ENCODE peak calls at places on chromosomes 5 and 9, in seven cellular contexts. T is AG10803, V is heart left ventricle, G is mucosa of descending colon, A is colonic mucosa, H is HCT116, E is AG09309. O is an unnamed sample.
A peak's percentile ranks its signal among the peaks of the same experiment; 100 is the strongest.

GRCh38 chr5:59193616-59194319 is 610.9 kb downstream of the RAB3C start:
- DNase-seq in T (peak; percentile 91), V (peak; percentile 86), G (no peak), A (no peak), H (no peak), E (peak; percentile 96), O (peak; percentile 100)

GRCh38 chr5:90571147-90571773 is 12.7 kb downstream of the ADGRV1 start:
- DNase-seq in T (no peak), V (no peak), G (no peak), A (no peak), H (no peak), E (no peak), O (no peak)

GRCh38 chr5:161614342-161614741 is 67.8 kb upstream of the GABRB2 start:
- DNase-seq in T (no peak), V (no peak), G (no peak), A (no peak), H (no peak), E (no peak), O (no peak)

GRCh38 chr9:103410059-103410458 is 414.9 kb downstream of the CYLC2 start:
- DNase-seq in T (no peak), V (no peak), G (no peak), A (no peak), H (no peak), E (no peak), O (no peak)

GRCh38 chr5:77640577-77641396 is 2.3 kb upstream of the OTP start:
- DNase-seq in T (no peak), V (no peak), G (no peak), A (no peak), H (no peak), E (no peak), O (no peak)

GRCh38 chr5:7434937-7435336 is 39.0 kb downstream of the ADCY2 start:
- DNase-seq in T (no peak), V (no peak), G (no peak), A (no peak), H (no peak), E (no peak), O (no peak)

GRCh38 chr5:138544171-138545134 is 1.4 kb upstream of the ETF1 start:
- DNase-seq in T (peak; percentile 29), V (no peak), G (peak; percentile 23), A (peak; percentile 27), H (no peak), E (peak; percentile 20), O (peak; percentile 53)

GRCh38 chr5:137858223-137858916 is 9.3 kb upstream of the MYOT start:
- DNase-seq in T (peak; percentile 31), V (no peak), G (peak; percentile 3), A (no peak), H (no peak), E (no peak), O (peak; percentile 9)

GRCh38 chr9:114317665-114318357 is 5.1 kb upstream of the ORM1 start:
- DNase-seq in T (peak; percentile 94), V (no peak), G (no peak), A (no peak), H (no peak), E (peak; percentile 83), O (peak; percentile 34)

GRCh38 chr5:67855523-67855922 is 360.0 kb upstream of the PIK3R1 start:
- DNase-seq in T (no peak), V (no peak), G (no peak), A (no peak), H (no peak), E (no peak), O (no peak)

GRCh38 chr9:125466356-125466855 is 204.8 kb downstream of the GAPVD1 start:
- DNase-seq in T (no peak), V (no peak), G (no peak), A (no peak), H (no peak), E (no peak), O (no peak)

GRCh38 chr9:85258823-85259370 is 482.9 kb downstream of the AGTPBP1 start:
- DNase-seq in T (peak; percentile 70), V (peak; percentile 40), G (peak; percentile 52), A (peak; percentile 50), H (peak; percentile 63), E (peak; percentile 59), O (peak; percentile 84)

GRCh38 chr9:132742821-132743311 is 72.6 kb downstream of the GTF3C4 start:
- DNase-seq in T (no peak), V (no peak), G (no peak), A (no peak), H (no peak), E (no peak), O (no peak)

DNA sequence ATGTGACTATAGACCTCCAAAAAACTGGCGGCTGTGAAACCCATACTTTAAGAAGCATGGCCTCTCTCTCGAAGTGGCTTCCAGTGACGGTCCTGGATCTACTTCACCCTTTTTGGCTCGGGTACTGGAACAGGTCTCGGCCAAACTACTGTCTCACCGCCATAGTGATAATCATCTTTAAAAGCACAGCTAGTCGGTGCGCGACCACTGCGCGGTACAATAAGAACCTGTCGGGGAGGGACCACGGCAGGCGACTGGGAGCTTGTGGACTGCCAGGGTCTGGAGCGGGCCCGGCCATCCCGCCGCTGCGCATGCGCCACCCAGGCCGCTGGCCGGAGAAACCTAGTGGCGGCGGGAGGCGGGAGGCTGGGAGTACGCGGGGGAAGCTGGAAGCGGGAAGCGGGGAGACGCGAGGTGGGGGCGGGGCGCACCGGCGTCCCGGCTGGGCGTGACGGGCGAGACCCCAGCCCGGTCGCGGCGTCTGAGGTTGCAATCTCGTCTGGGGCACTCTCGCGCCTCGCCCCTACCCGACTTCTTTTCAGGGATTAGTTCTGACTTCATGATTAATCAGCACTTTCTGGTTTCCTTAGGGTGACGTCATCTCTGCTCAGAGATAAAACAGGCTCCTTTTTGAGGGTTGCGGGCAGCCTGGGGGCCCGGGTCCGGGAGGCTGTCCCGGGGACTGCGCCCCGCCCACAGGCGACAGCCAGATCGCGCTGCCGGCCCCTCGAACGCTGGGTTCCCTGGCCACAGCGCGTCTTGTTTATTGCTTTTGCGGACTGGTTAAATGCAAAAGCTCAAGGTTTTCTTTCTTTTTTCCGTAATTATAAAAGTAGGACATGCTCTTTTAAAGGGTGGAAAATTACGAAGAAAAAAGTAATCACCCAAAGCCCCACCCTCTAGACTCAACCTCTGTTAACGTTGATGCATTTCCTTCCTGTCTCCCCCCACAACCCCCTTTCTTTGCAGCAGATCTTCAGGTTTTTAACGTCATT is 266.8 kb downstream of the CWC27 start:
- DNase-seq in T (peak; percentile 87), V (peak; percentile 93), G (peak; percentile 83), A (peak; percentile 87), H (peak; percentile 69), E (peak; percentile 74), O (peak; percentile 91)
- TF ChIP-seq CTCF in T (no peak), V (peak; percentile 33), G (no peak), A (no peak), H (no peak), E (no peak), O (no peak)

DNA sequence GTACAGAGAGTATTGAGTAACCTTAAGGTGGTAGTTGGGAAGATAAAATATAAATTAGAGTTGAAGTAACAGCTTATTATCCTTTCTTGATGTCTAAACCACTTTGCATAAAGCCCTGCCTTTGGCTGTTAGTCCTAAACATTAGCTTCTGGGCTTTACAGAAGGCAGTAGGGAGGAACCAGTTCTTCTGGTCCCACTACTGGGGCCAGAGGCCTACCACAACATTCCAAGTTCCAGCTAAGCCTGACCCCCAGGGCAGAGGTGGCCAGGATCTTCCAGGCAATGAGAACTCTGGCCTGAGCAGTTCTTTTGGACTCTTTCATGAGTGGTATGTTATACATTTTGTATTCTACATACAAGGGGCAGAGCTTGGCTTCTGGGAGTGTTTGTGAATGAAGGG is 26.1 kb downstream of the DNAI1 start:
- DNase-seq in T (no peak), V (no peak), G (no peak), A (no peak), H (no peak), E (no peak), O (peak; percentile 50)
- TF ChIP-seq CTCF in T (no peak), V (no peak), G (no peak), A (no peak), H (no peak), E (no peak), O (no peak)

DNA sequence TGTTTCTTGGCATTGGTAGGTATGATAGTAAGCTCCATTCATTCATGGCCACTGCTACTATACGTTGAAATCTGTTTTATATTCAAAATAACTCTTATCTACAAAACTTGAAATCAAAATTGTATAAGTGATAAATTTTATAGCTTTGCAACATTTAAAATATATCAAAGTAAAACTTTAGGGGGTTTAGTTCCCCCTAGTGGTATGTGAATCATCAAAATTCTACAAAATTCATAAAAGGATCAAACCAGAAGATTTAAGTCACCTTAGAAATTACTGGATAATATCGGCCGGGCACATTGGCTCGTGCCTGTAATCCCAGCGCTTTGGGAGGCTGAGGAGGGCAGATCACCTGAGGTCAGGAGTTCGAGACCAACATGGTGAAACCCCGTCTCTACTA is 243.0 kb upstream of the CDH18 start:
- DNase-seq in T (no peak), V (no peak), G (no peak), A (no peak), H (no peak), E (no peak), O (no peak)
- TF ChIP-seq CTCF in T (no peak), V (no peak), G (no peak), A (no peak), H (no peak), E (no peak), O (no peak)

GRCh38 chr9:5842926-5843325 is 10.0 kb upstream of the ERMP1 start:
- DNase-seq in T (no peak), V (no peak), G (no peak), A (no peak), H (no peak), E (no peak), O (no peak)

GRCh38 chr9:5846080-5846479 is 13.2 kb upstream of the ERMP1 start:
- DNase-seq in T (no peak), V (no peak), G (no peak), A (no peak), H (no peak), E (no peak), O (no peak)

GRCh38 chr9:5846501-5846921 is 13.6 kb upstream of the ERMP1 start:
- DNase-seq in T (peak; percentile 49), V (no peak), G (no peak), A (no peak), H (no peak), E (no peak), O (peak; percentile 75)

GRCh38 chr9:5845147-5845531 is 12.2 kb upstream of the ERMP1 start:
- DNase-seq in T (no peak), V (no peak), G (no peak), A (no peak), H (no peak), E (no peak), O (no peak)

GRCh38 chr9:5843450-5844249 is 10.7 kb upstream of the ERMP1 start:
- DNase-seq in T (no peak), V (no peak), G (no peak), A (no peak), H (no peak), E (no peak), O (no peak)
- TF ChIP-seq CTCF in T (no peak), V (no peak), G (no peak), A (no peak), H (no peak), E (no peak), O (no peak)

DNA sequence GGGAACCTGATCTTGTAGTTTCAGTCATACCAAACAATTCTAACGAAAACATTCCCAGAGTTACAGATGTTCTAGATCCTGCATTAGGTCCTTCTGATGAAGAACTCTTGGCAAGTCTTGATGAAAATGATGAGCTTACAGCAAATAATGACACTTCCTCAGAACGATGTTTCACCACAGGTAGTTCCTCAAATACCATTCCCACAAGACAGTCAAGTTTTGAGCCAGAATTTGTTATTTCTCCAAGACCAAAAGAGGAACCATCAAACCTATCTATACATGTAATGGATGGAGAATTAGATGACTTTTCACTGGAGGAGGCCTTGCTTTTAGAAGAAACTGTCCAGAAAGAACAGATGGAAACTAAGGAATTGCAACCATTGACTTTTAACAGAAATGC is 21.0 kb downstream of the RMI1 start:
- DNase-seq in T (no peak), V (no peak), G (no peak), A (no peak), H (no peak), E (no peak), O (no peak)
- TF ChIP-seq CTCF in T (no peak), V (no peak), G (no peak), A (no peak), H (no peak), E (no peak), O (no peak)